ENCODE peak calls at places on chromosomes 7 and 10, in six cellular contexts. R is SW480; D is activated CD8-positive, alpha-beta T cell treated with anti-CD3 and anti-CD28 coated beads for 36 hours; M is activated naive CD8-positive, alpha-beta T cell treated with anti-CD3 and anti-CD28 coated beads, Interleukin-2, amount 50 U/mL, for 24 hours; K is AG08396; Z is MG63. B is an unnamed sample.

GRCh38 chr7:47638679-47639306 is 56.9 kb upstream of the TNS3 start:
- DNase-seq in D (no peak), R (no peak), Z (no peak), M (no peak), K (peak), B (no peak)

GRCh38 chr7:139775829-139776266 is 1.9 kb downstream of the HIPK2 start:
- DNase-seq in Z (peak), R (peak), M (peak), D (peak), K (peak), B (peak)

GRCh38 chr7:2730846-2731770 is 43.1 kb downstream of the AMZ1 start:
- DNase-seq in M (no peak), R (no peak), Z (no peak), D (peak), K (no peak), B (no peak)

GRCh38 chr10:28928484-28928883 is 251.2 kb downstream of the BAMBI start:
- DNase-seq in R (no peak), Z (no peak), D (no peak), K (no peak), M (no peak), B (no peak)

GRCh38 chr7:74351836-74352235 is 62.6 kb downstream of the CLIP2 start:
- DNase-seq in Z (no peak), K (no peak), M (no peak), D (no peak), R (no peak), B (no peak)

GRCh38 chr10:77511498-77512218 is 126.0 kb downstream of the KCNMA1 start:
- DNase-seq in R (no peak), M (no peak), Z (no peak), D (no peak), K (no peak), B (no peak)

GRCh38 chr7:4108951-4109350 is 573.1 kb upstream of the FOXK1 start:
- DNase-seq in Z (no peak), K (no peak), R (no peak), D (no peak), M (no peak), B (no peak)

GRCh38 chr10:104331208-104331838 is 6.9 kb downstream of the ITPRIP start:
- DNase-seq in D (no peak), K (no peak), M (no peak), R (peak), Z (peak), B (no peak)

GRCh38 chr10:95360122-95360715 is 69.4 kb upstream of the PDLIM1 start:
- DNase-seq in Z (peak), R (peak), K (peak), D (no peak), M (no peak), B (no peak)

GRCh38 chr7:40310213-40310612 is 175.4 kb downstream of the SUGCT start:
- DNase-seq in Z (no peak), R (no peak), K (no peak), D (no peak), M (no peak), B (no peak)

GRCh38 chr7:83649701-83650100 is 762 bp upstream of the SEMA3E start:
- DNase-seq in R (no peak), Z (no peak), K (no peak), D (no peak), M (no peak), B (no peak)

GRCh38 chr10:73798927-73799563 is 12.4 kb downstream of the NDST2 start:
- DNase-seq in D (no peak), K (no peak), M (no peak), Z (no peak), R (no peak), B (no peak)

GRCh38 chr10:76172020-76172419 is 740.6 kb downstream of the LRMDA start:
- DNase-seq in D (no peak), M (no peak), K (no peak), R (peak), Z (no peak), B (no peak)

GRCh38 chr10:106175760-106176377 is 988.6 kb downstream of the SORCS1 start:
- DNase-seq in M (no peak), R (peak), D (no peak), Z (no peak), K (no peak), B (no peak)

GRCh38 chr7:70052691-70053090 is 454.4 kb downstream of the AUTS2 start:
- DNase-seq in Z (no peak), R (no peak), K (no peak), M (no peak), D (no peak), B (no peak)

GRCh38 chr10:92124524-92125168 is 166.2 kb downstream of the CPEB3 start:
- DNase-seq in D (no peak), K (no peak), R (no peak), Z (peak), M (no peak), B (no peak)

GRCh38 chr10:123135415-123136141 is at the start of gene HMX3:
- DNase-seq in M (peak), D (peak), R (peak), K (peak), Z (peak), B (no peak)

GRCh38 chr7:28410628-28411578 is 1.4 kb upstream of the CREB5 start:
- DNase-seq in K (no peak), M (peak), Z (peak), R (peak), D (peak), B (no peak)